ENCODE peak calls at places on chromosomes 6 and 20, in four cellular contexts. X, L, D and Q are unnamed samples.

GRCh38 chr20:15917333-15917732 is 655.9 kb downstream of the KIF16B start:
- DNase-seq in X (no peak), L (no peak), D (no peak), Q (no peak)

GRCh38 chr20:33827629-33828325 is 16.6 kb downstream of the CHMP4B start:
- DNase-seq in X (no peak), L (no peak), D (no peak), Q (no peak)

GRCh38 chr20:51062065-51062464 is 39.2 kb upstream of the KCNG1 start:
- DNase-seq in X (no peak), L (no peak), D (no peak), Q (no peak)

GRCh38 chr20:57803718-57804005 is 93.8 kb upstream of the PMEPA1 start:
- DNase-seq in X (no peak), L (no peak), D (no peak), Q (no peak)

GRCh38 chr6:2876210-2877056 is 26.7 kb downstream of the SERPINB9 start:
- DNase-seq in X (no peak), L (peak; percentile 100), D (no peak), Q (peak; percentile 98)

GRCh38 chr6:142331075-142331551 is 29.3 kb downstream of the ADGRG6 start:
- DNase-seq in X (no peak), L (peak; percentile 100), D (no peak), Q (peak; percentile 81)

GRCh38 chr6:93721386-93722048 is 302.2 kb upstream of the EPHA7 start:
- DNase-seq in X (no peak), L (peak; percentile 1), D (peak; percentile 25), Q (peak; percentile 2)

GRCh38 chr6:116971959-116972358 is 94.9 kb downstream of the RFX6 start:
- DNase-seq in X (peak; percentile 12), L (peak; percentile 68), D (no peak), Q (peak; percentile 37)

GRCh38 chr6:137342607-137343186 is 123.5 kb upstream of the IFNGR1 start:
- DNase-seq in X (no peak), L (no peak), D (no peak), Q (no peak)

GRCh38 chr6:9543649-9544048 is 871.2 kb downstream of the TFAP2A start:
- DNase-seq in X (no peak), L (no peak), D (no peak), Q (no peak)

GRCh38 chr6:169955796-169956493 is 204.5 kb downstream of the ERMARD start:
- DNase-seq in X (no peak), L (no peak), D (no peak), Q (no peak)

GRCh38 chr6:164042212-164042611 is 627.7 kb downstream of the QKI start:
- DNase-seq in X (no peak), L (no peak), D (no peak), Q (no peak)

GRCh38 chr20:24590193-24590982 is 121.0 kb downstream of the SYNDIG1 start:
- DNase-seq in X (no peak), L (no peak), D (no peak), Q (no peak)

GRCh38 chr6:127266178-127266891 is at the start of gene RNF146:
- DNase-seq in X (peak; percentile 87), L (peak; percentile 81), D (peak; percentile 41), Q (peak; percentile 90)

GRCh38 chr6:71190809-71191208 is 97.8 kb upstream of the OGFRL1 start:
- DNase-seq in X (no peak), L (peak; percentile 11), D (no peak), Q (peak; percentile 41)

GRCh38 chr6:131643262-131643631 is 6.1 kb downstream of the ENPP3 start:
- DNase-seq in X (no peak), L (no peak), D (no peak), Q (no peak)

GRCh38 chr20:57159193-57159851 is 107.1 kb downstream of the BMP7 start:
- DNase-seq in X (no peak), L (no peak), D (no peak), Q (no peak)

GRCh38 chr6:158879180-158879579 is 60.0 kb upstream of the EZR start:
- DNase-seq in X (no peak), L (no peak), D (no peak), Q (no peak)

GRCh38 chr6:121055572-121056163 is 278.6 kb downstream of the TBC1D32 start:
- DNase-seq in X (peak; percentile 56), L (peak; percentile 54), D (peak; percentile 3), Q (peak; percentile 58)

GRCh38 chr6:134331255-134331654 is 13.3 kb upstream of the SGK1 start:
- DNase-seq in X (no peak), L (no peak), D (no peak), Q (no peak)

GRCh38 chr6:10411131-10411914 is 3.6 kb downstream of the TFAP2A start:
- DNase-seq in X (no peak), L (no peak), D (no peak), Q (no peak)

GRCh38 chr6:151291145-151292055 is 51.6 kb downstream of the AKAP12 start:
- DNase-seq in X (no peak), L (no peak), D (no peak), Q (no peak)

GRCh38 chr6:135126034-135126433 is 55.1 kb upstream of the MYB start:
- DNase-seq in X (no peak), L (no peak), D (no peak), Q (no peak)

GRCh38 chr6:53279301-53279700 is 69.4 kb downstream of the ELOVL5 start:
- DNase-seq in X (no peak), L (no peak), D (no peak), Q (no peak)

GRCh38 chr6:17927705-17928104 is 59.7 kb downstream of the KIF13A start:
- DNase-seq in X (no peak), L (no peak), D (no peak), Q (no peak)

GRCh38 chr20:59812286-59813125 is 120.9 kb downstream of the SYCP2 start:
- DNase-seq in X (no peak), L (no peak), D (no peak), Q (no peak)

GRCh38 chr6:117512056-117512828 is 29.8 kb downstream of the DCBLD1 start:
- DNase-seq in X (no peak), L (no peak), D (no peak), Q (no peak)

GRCh38 chr20:32474967-32475819 is 109.9 kb downstream of the NOL4L start:
- DNase-seq in X (peak; percentile 97), L (peak; percentile 86), D (no peak), Q (peak; percentile 91)

GRCh38 chr6:53492860-53493634 is 51.9 kb downstream of the GCLC start:
- DNase-seq in X (peak; percentile 45), L (peak; percentile 59), D (no peak), Q (peak; percentile 74)

GRCh38 chr6:82954937-82955577 is 110.6 kb downstream of the UBE3D start:
- DNase-seq in X (no peak), L (no peak), D (no peak), Q (no peak)

GRCh38 chr20:59785986-59786753 is 147.3 kb downstream of the SYCP2 start:
- DNase-seq in X (no peak), L (no peak), D (no peak), Q (no peak)

GRCh38 chr20:45450097-45450818 is 19.3 kb upstream of the WFDC2 start:
- DNase-seq in X (peak; percentile 40), L (peak; percentile 66), D (no peak), Q (peak; percentile 54)

GRCh38 chr6:232896-233640 is 59.2 kb upstream of the DUSP22 start:
- DNase-seq in X (no peak), L (no peak), D (no peak), Q (no peak)

GRCh38 chr6:28124971-28125353 is 553 bp downstream of the ZSCAN16 start:
- DNase-seq in X (no peak), L (no peak), D (no peak), Q (no peak)

DNA sequence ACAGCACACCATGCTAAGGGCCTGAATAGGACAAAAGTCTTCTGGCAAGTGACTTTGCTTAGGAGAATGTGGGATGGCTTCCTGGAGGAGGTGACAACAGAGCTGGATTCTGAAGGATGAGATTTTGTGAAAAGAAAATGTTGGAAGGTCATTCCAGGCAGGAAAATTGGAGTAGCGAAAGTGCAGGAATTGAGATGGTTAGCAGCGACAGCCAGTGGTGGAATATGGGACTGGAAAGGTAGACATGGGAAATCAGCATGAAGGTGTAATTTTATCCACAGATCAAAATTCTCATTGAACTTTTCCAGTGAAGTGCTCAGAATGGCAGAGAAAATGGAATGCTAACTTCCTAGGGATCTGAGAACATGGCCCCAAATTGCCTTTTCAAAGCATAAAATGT is 5.7 kb upstream of the BACH2 start:
- DNase-seq in X (no peak), L (no peak), D (no peak), Q (no peak)
- TF ChIP-seq JUN in X (no peak), L (no peak), D (no peak), Q (no peak)

DNA sequence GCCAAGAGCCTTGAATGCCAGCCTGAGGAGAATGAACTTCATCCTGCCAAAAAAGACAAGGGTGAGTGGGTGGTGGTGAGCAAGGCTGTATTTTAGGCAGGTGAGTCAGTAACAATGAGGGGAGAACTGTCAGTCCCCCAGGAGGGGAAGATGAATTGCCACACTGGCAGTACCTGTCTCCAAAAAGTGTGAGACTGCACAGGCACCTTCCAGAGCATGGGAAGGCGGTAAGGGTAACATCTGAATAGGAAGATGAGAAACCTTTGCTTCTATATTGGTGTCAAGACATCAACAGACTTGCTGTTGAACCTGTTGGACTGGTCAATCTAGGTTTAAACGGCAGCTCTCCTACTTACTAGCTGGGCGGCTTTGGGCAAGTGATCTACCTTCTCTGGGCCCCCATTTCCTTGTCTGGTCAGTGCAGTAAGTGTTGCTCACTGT is 30.9 kb downstream of the STK35 start:
- DNase-seq in X (no peak), L (no peak), D (no peak), Q (no peak)
- H3K4me1 ChIP-seq in X (no peaks in the 10 kb centered on the region), L (peaks cover 18% of the 10 kb centered on the region), D (peaks cover 9% of the 10 kb centered on the region), Q (peaks cover 3% of the 10 kb centered on the region)

GRCh38 chr6:34202329-34203201 is 34.1 kb upstream of the HMGA1 start:
- DNase-seq in X (peak; percentile 74), L (no peak), D (no peak), Q (no peak)
- H2AFZ ChIP-seq in X (peak overlapping the region; percentile 66), L (no peak overlapping the region), D (peak overlapping the region; percentile 51), Q (no peak overlapping the region)

GRCh38 chr6:6008648-6009421 is 2.1 kb upstream of the NRN1 start:
- DNase-seq in X (peak; percentile 98), L (peak; percentile 23), D (no peak), Q (peak; percentile 86)

GRCh38 chr6:6008114-6008647 is 1.5 kb upstream of the NRN1 start:
- DNase-seq in X (no peak), L (no peak), D (no peak), Q (no peak)

GRCh38 chr6:6005467-6006427 is 978 bp downstream of the NRN1 start:
- DNase-seq in X (no peak), L (no peak), D (no peak), Q (peak; percentile 24)

GRCh38 chr6:6007311-6008113 is 787 bp upstream of the NRN1 start:
- DNase-seq in X (no peak), L (no peak), D (no peak), Q (peak; percentile 50)

DNA sequence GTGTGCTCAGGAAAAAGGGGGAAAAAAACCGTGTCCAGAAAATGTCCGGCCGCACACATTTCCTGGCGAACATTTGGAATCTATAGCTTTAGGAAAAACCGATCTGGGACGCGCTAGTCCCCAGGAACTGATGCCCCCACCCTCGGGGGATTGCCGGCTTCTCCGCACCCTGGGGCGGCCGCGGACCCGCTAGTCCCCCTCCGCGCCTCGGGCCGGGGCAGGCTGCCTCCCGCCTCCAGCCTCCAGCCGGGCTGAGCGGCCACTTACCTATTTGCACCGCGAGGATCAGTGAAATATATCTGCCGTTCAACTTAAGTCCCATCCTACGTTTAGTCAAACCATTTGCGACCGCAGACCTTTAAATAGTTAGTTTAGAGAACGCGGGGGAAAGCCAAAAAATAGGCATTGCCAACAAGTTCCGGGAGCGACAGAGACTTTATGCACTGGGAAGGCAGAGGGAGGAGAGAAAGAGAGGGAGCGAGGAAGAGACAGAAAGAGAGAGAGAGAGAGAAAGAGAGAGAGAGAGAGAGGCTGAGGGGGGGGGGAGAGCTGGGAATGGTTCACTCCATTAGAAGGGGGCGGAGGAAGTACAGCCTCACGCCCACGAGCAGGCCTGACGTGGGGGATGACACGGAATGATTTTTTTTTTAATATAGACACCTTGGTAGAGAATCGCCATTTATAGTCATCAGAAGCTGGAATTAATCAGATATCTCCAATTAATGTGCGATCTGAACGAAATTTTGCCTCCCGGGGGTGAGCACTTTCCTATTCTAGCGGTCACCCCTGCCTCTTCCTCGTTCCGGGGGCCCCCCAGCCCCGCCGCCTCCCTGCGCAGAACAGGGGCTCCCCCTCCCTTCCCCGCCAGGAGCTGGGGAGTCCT is at the start of gene NRN1:
- DNase-seq in X (no peak), L (no peak), D (no peak), Q (peak; percentile 41)
- TF ChIP-seq JUN in X (no peak), L (no peak), D (no peak), Q (no peak)